ENCODE peak calls at places on chromosomes 11 and 22, in six cellular contexts. One of them, this sample, is unnamed.

GRCh38 chr11:63534895-63535461 is 1.6 kb upstream of the PLAAT4 start:
- DNase-seq in AG08395: no peak
- DNase-seq in endodermal cell: no peak
- DNase-seq in NCI-H2029 treated with DMSO at 0.1 percent for 48 hours: no peak
- DNase-seq in skeletal muscle cell: no peak
- DNase-seq in stimulated activated CD4-positive, alpha-beta T cell treated with anti-CD3 and anti-CD28 coated beads, Interleukin-2, amount 100 ng/mL, for 48 hours: no peak
- DNase-seq in this sample: no peak

GRCh38 chr11:110349109-110349996 is 52.9 kb upstream of the RDX start:
- DNase-seq in NCI-H2029 treated with DMSO at 0.1 percent for 48 hours: no peak
- DNase-seq in skeletal muscle cell: no peak
- DNase-seq in AG08395: peak
- DNase-seq in stimulated activated CD4-positive, alpha-beta T cell treated with anti-CD3 and anti-CD28 coated beads, Interleukin-2, amount 100 ng/mL, for 48 hours: peak
- DNase-seq in endodermal cell: no peak
- DNase-seq in this sample: no peak

GRCh38 chr11:103872748-103873147 is 163.7 kb upstream of the DDI1 start:
- DNase-seq in skeletal muscle cell: no peak
- DNase-seq in NCI-H2029 treated with DMSO at 0.1 percent for 48 hours: no peak
- DNase-seq in endodermal cell: no peak
- DNase-seq in stimulated activated CD4-positive, alpha-beta T cell treated with anti-CD3 and anti-CD28 coated beads, Interleukin-2, amount 100 ng/mL, for 48 hours: no peak
- DNase-seq in AG08395: no peak
- DNase-seq in this sample: no peak

GRCh38 chr11:13046626-13047570 is 37.8 kb downstream of the RASSF10 start:
- DNase-seq in AG08395: no peak
- DNase-seq in endodermal cell: no peak
- DNase-seq in skeletal muscle cell: no peak
- DNase-seq in NCI-H2029 treated with DMSO at 0.1 percent for 48 hours: no peak
- DNase-seq in stimulated activated CD4-positive, alpha-beta T cell treated with anti-CD3 and anti-CD28 coated beads, Interleukin-2, amount 100 ng/mL, for 48 hours: no peak
- DNase-seq in this sample: no peak

GRCh38 chr11:13776134-13776815 is 107.8 kb downstream of the FAR1 start:
- DNase-seq in endodermal cell: peak
- DNase-seq in AG08395: no peak
- DNase-seq in NCI-H2029 treated with DMSO at 0.1 percent for 48 hours: peak
- DNase-seq in stimulated activated CD4-positive, alpha-beta T cell treated with anti-CD3 and anti-CD28 coated beads, Interleukin-2, amount 100 ng/mL, for 48 hours: no peak
- DNase-seq in skeletal muscle cell: no peak
- DNase-seq in this sample: no peak

GRCh38 chr22:16824718-16825687 is at the start of gene XKR3:
- DNase-seq in endodermal cell: peak
- DNase-seq in NCI-H2029 treated with DMSO at 0.1 percent for 48 hours: no peak
- DNase-seq in AG08395: no peak
- DNase-seq in stimulated activated CD4-positive, alpha-beta T cell treated with anti-CD3 and anti-CD28 coated beads, Interleukin-2, amount 100 ng/mL, for 48 hours: peak
- DNase-seq in skeletal muscle cell: no peak
- DNase-seq in this sample: no peak

GRCh38 chr22:47783433-47784366 is 1021.2 kb downstream of the TBC1D22A start:
- DNase-seq in skeletal muscle cell: no peak
- DNase-seq in endodermal cell: peak
- DNase-seq in AG08395: no peak
- DNase-seq in stimulated activated CD4-positive, alpha-beta T cell treated with anti-CD3 and anti-CD28 coated beads, Interleukin-2, amount 100 ng/mL, for 48 hours: no peak
- DNase-seq in NCI-H2029 treated with DMSO at 0.1 percent for 48 hours: no peak
- DNase-seq in this sample: no peak

GRCh38 chr11:64378335-64378884 is 19.4 kb downstream of the RPS6KA4 start:
- DNase-seq in NCI-H2029 treated with DMSO at 0.1 percent for 48 hours: no peak
- DNase-seq in skeletal muscle cell: no peak
- DNase-seq in AG08395: peak
- DNase-seq in stimulated activated CD4-positive, alpha-beta T cell treated with anti-CD3 and anti-CD28 coated beads, Interleukin-2, amount 100 ng/mL, for 48 hours: no peak
- DNase-seq in endodermal cell: no peak
- DNase-seq in this sample: no peak

GRCh38 chr11:17391493-17392355 is 3.3 kb upstream of the KCNJ11 start:
- DNase-seq in endodermal cell: no peak
- DNase-seq in skeletal muscle cell: no peak
- DNase-seq in NCI-H2029 treated with DMSO at 0.1 percent for 48 hours: peak
- DNase-seq in AG08395: no peak
- DNase-seq in stimulated activated CD4-positive, alpha-beta T cell treated with anti-CD3 and anti-CD28 coated beads, Interleukin-2, amount 100 ng/mL, for 48 hours: no peak
- DNase-seq in this sample: no peak

GRCh38 chr22:21690401-21690801 is 24.6 kb downstream of the PPIL2 start:
- DNase-seq in skeletal muscle cell: no peak
- DNase-seq in stimulated activated CD4-positive, alpha-beta T cell treated with anti-CD3 and anti-CD28 coated beads, Interleukin-2, amount 100 ng/mL, for 48 hours: no peak
- DNase-seq in NCI-H2029 treated with DMSO at 0.1 percent for 48 hours: no peak
- DNase-seq in endodermal cell: no peak
- DNase-seq in AG08395: no peak
- DNase-seq in this sample: no peak

GRCh38 chr11:116499396-116500001 is 273.3 kb downstream of the BUD13 start:
- DNase-seq in stimulated activated CD4-positive, alpha-beta T cell treated with anti-CD3 and anti-CD28 coated beads, Interleukin-2, amount 100 ng/mL, for 48 hours: peak
- DNase-seq in endodermal cell: peak
- DNase-seq in NCI-H2029 treated with DMSO at 0.1 percent for 48 hours: peak
- DNase-seq in skeletal muscle cell: no peak
- DNase-seq in AG08395: peak
- DNase-seq in this sample: peak

GRCh38 chr11:90453525-90453924 is 230.7 kb upstream of the CHORDC1 start:
- DNase-seq in skeletal muscle cell: no peak
- DNase-seq in endodermal cell: no peak
- DNase-seq in stimulated activated CD4-positive, alpha-beta T cell treated with anti-CD3 and anti-CD28 coated beads, Interleukin-2, amount 100 ng/mL, for 48 hours: no peak
- DNase-seq in NCI-H2029 treated with DMSO at 0.1 percent for 48 hours: no peak
- DNase-seq in AG08395: no peak
- DNase-seq in this sample: no peak

GRCh38 chr22:43777204-43777671 is 34.9 kb downstream of the EFCAB6 start:
- DNase-seq in AG08395: peak
- DNase-seq in endodermal cell: no peak
- DNase-seq in stimulated activated CD4-positive, alpha-beta T cell treated with anti-CD3 and anti-CD28 coated beads, Interleukin-2, amount 100 ng/mL, for 48 hours: no peak
- DNase-seq in NCI-H2029 treated with DMSO at 0.1 percent for 48 hours: no peak
- DNase-seq in skeletal muscle cell: peak
- DNase-seq in this sample: no peak

GRCh38 chr11:59943996-59944395 is 5.8 kb downstream of the OOSP1 start:
- DNase-seq in NCI-H2029 treated with DMSO at 0.1 percent for 48 hours: no peak
- DNase-seq in endodermal cell: peak
- DNase-seq in AG08395: no peak
- DNase-seq in skeletal muscle cell: no peak
- DNase-seq in stimulated activated CD4-positive, alpha-beta T cell treated with anti-CD3 and anti-CD28 coated beads, Interleukin-2, amount 100 ng/mL, for 48 hours: no peak
- DNase-seq in this sample: no peak

GRCh38 chr11:8870461-8871282 is 40.3 kb upstream of the AKIP1 start:
- DNase-seq in AG08395: peak
- DNase-seq in skeletal muscle cell: peak
- DNase-seq in stimulated activated CD4-positive, alpha-beta T cell treated with anti-CD3 and anti-CD28 coated beads, Interleukin-2, amount 100 ng/mL, for 48 hours: peak
- DNase-seq in endodermal cell: peak
- DNase-seq in NCI-H2029 treated with DMSO at 0.1 percent for 48 hours: no peak
- DNase-seq in this sample: peak

GRCh38 chr22:31055322-31056159 is 25.6 kb upstream of the SMTN start:
- DNase-seq in stimulated activated CD4-positive, alpha-beta T cell treated with anti-CD3 and anti-CD28 coated beads, Interleukin-2, amount 100 ng/mL, for 48 hours: no peak
- DNase-seq in endodermal cell: peak
- DNase-seq in AG08395: peak
- DNase-seq in NCI-H2029 treated with DMSO at 0.1 percent for 48 hours: peak
- DNase-seq in skeletal muscle cell: peak
- DNase-seq in this sample: peak

GRCh38 chr11:3213659-3214419 is 4.8 kb downstream of the MRGPRG start:
- DNase-seq in endodermal cell: peak
- DNase-seq in stimulated activated CD4-positive, alpha-beta T cell treated with anti-CD3 and anti-CD28 coated beads, Interleukin-2, amount 100 ng/mL, for 48 hours: no peak
- DNase-seq in skeletal muscle cell: no peak
- DNase-seq in AG08395: no peak
- DNase-seq in NCI-H2029 treated with DMSO at 0.1 percent for 48 hours: no peak
- DNase-seq in this sample: no peak

GRCh38 chr11:61331636-61332035 is 1.3 kb downstream of the DDB1 start:
- DNase-seq in NCI-H2029 treated with DMSO at 0.1 percent for 48 hours: no peak
- DNase-seq in AG08395: no peak
- DNase-seq in stimulated activated CD4-positive, alpha-beta T cell treated with anti-CD3 and anti-CD28 coated beads, Interleukin-2, amount 100 ng/mL, for 48 hours: no peak
- DNase-seq in skeletal muscle cell: no peak
- DNase-seq in endodermal cell: no peak
- DNase-seq in this sample: no peak

GRCh38 chr11:17230867-17231851 is 23.4 kb upstream of the PIK3C2A start:
- DNase-seq in skeletal muscle cell: no peak
- DNase-seq in endodermal cell: no peak
- DNase-seq in AG08395: no peak
- DNase-seq in NCI-H2029 treated with DMSO at 0.1 percent for 48 hours: no peak
- DNase-seq in stimulated activated CD4-positive, alpha-beta T cell treated with anti-CD3 and anti-CD28 coated beads, Interleukin-2, amount 100 ng/mL, for 48 hours: no peak
- DNase-seq in this sample: no peak

GRCh38 chr11:8375460-8375859 is 111.8 kb upstream of the LMO1 start:
- DNase-seq in NCI-H2029 treated with DMSO at 0.1 percent for 48 hours: no peak
- DNase-seq in stimulated activated CD4-positive, alpha-beta T cell treated with anti-CD3 and anti-CD28 coated beads, Interleukin-2, amount 100 ng/mL, for 48 hours: no peak
- DNase-seq in endodermal cell: peak
- DNase-seq in AG08395: no peak
- DNase-seq in skeletal muscle cell: no peak
- DNase-seq in this sample: no peak

GRCh38 chr11:30583505-30584280 is 2.5 kb downstream of the MPPED2 start:
- DNase-seq in endodermal cell: peak
- DNase-seq in NCI-H2029 treated with DMSO at 0.1 percent for 48 hours: no peak
- DNase-seq in AG08395: peak
- DNase-seq in skeletal muscle cell: no peak
- DNase-seq in stimulated activated CD4-positive, alpha-beta T cell treated with anti-CD3 and anti-CD28 coated beads, Interleukin-2, amount 100 ng/mL, for 48 hours: no peak
- DNase-seq in this sample: no peak

GRCh38 chr11:128196235-128196634 is 391.1 kb downstream of the ETS1 start:
- DNase-seq in NCI-H2029 treated with DMSO at 0.1 percent for 48 hours: no peak
- DNase-seq in skeletal muscle cell: no peak
- DNase-seq in endodermal cell: no peak
- DNase-seq in stimulated activated CD4-positive, alpha-beta T cell treated with anti-CD3 and anti-CD28 coated beads, Interleukin-2, amount 100 ng/mL, for 48 hours: no peak
- DNase-seq in AG08395: peak
- DNase-seq in this sample: no peak